ENCODE peak calls at places on chromosomes 6 and 20, in four cellular contexts. X, J, D and T are unnamed samples.

GRCh38 chr20:59741073-59741472 is 136.7 kb downstream of the PHACTR3 start:
- DNase-seq in X (no peak), J (no peak), D (no peak), T (no peak)

GRCh38 chr6:122749451-122750050 is 30.0 kb upstream of the FABP7 start:
- DNase-seq in X (no peak), J (peak), D (peak), T (no peak)

GRCh38 chr20:33025318-33025876 is 6.1 kb upstream of the BPIFB6 start:
- DNase-seq in X (no peak), J (no peak), D (no peak), T (no peak)

GRCh38 chr6:6796818-6797217 is 208.3 kb downstream of the LY86 start:
- DNase-seq in X (no peak), J (no peak), D (no peak), T (no peak)

GRCh38 chr6:56713285-56713684 is 70.6 kb upstream of the DST start:
- DNase-seq in X (peak), J (peak), D (peak), T (peak)

GRCh38 chr20:4026093-4026601 is 10.8 kb upstream of the RNF24 start:
- DNase-seq in X (peak), J (peak), D (peak), T (peak)

GRCh38 chr20:47487175-47487917 is 14.3 kb upstream of the NCOA3 start:
- DNase-seq in X (no peak), J (peak), D (peak), T (no peak)

GRCh38 chr6:169824021-169824420 is 72.6 kb downstream of the ERMARD start:
- DNase-seq in X (no peak), J (no peak), D (no peak), T (no peak)

GRCh38 chr6:136274062-136274461 is 15.6 kb downstream of the BCLAF1 start:
- DNase-seq in X (peak), J (no peak), D (no peak), T (no peak)

GRCh38 chr6:169234634-169235033 is 19.0 kb downstream of the THBS2 start:
- DNase-seq in X (no peak), J (no peak), D (no peak), T (no peak)

GRCh38 chr6:39685486-39685826 is 39.8 kb downstream of the KIF6 start:
- DNase-seq in X (no peak), J (no peak), D (no peak), T (no peak)

GRCh38 chr6:81562169-81562568 is 190.3 kb downstream of the TENT5A start:
- DNase-seq in X (peak), J (peak), D (peak), T (peak)

GRCh38 chr6:79421001-79421411 is 116.2 kb downstream of the LCA5 start:
- DNase-seq in X (peak), J (peak), D (peak), T (no peak)

GRCh38 chr6:160931378-160932343 is 59.9 kb upstream of the MAP3K4 start:
- DNase-seq in X (peak), J (peak), D (peak), T (peak)

GRCh38 chr6:45830441-45831139 is 185.1 kb downstream of the CLIC5 start:
- DNase-seq in X (no peak), J (peak), D (peak), T (no peak)

GRCh38 chr20:35467339-35468224 is 12.2 kb downstream of the CEP250 start:
- DNase-seq in X (no peak), J (peak), D (peak), T (peak)

GRCh38 chr6:130434174-130434873 is 68.5 kb downstream of the TMEM200A start:
- DNase-seq in X (peak), J (peak), D (peak), T (peak)

GRCh38 chr20:46985241-46985640 is 90.6 kb downstream of the EYA2 start:
- DNase-seq in X (no peak), J (no peak), D (no peak), T (no peak)

GRCh38 chr20:1196634-1197033 is 6.6 kb upstream of the C20orf202 start:
- DNase-seq in X (no peak), J (no peak), D (no peak), T (no peak)

GRCh38 chr6:169292340-169293124 is 38.9 kb upstream of the THBS2 start:
- DNase-seq in X (peak), J (peak), D (peak), T (peak)

GRCh38 chr6:38792356-38792755 is 77.2 kb downstream of the DNAH8 start:
- DNase-seq in X (no peak), J (no peak), D (no peak), T (no peak)

GRCh38 chr20:57393321-57394086 is 2.3 kb downstream of the RBM38 start:
- DNase-seq in X (no peak), J (no peak), D (peak), T (no peak)

GRCh38 chr6:126143650-126144260 is 157.4 kb downstream of the TRMT11 start:
- DNase-seq in X (no peak), J (no peak), D (peak), T (no peak)

GRCh38 chr20:10077886-10078285 is 43.1 kb downstream of the ANKEF1 start:
- DNase-seq in X (no peak), J (no peak), D (no peak), T (no peak)

GRCh38 chr20:10078403-10078802 is 43.6 kb downstream of the ANKEF1 start:
- DNase-seq in X (no peak), J (no peak), D (no peak), T (no peak)

GRCh38 chr20:10077081-10077471 is 42.3 kb downstream of the ANKEF1 start:
- DNase-seq in X (no peak), J (no peak), D (no peak), T (peak)

GRCh38 chr20:10080554-10080953 is 45.8 kb downstream of the ANKEF1 start:
- DNase-seq in X (no peak), J (no peak), D (no peak), T (no peak)

DNA sequence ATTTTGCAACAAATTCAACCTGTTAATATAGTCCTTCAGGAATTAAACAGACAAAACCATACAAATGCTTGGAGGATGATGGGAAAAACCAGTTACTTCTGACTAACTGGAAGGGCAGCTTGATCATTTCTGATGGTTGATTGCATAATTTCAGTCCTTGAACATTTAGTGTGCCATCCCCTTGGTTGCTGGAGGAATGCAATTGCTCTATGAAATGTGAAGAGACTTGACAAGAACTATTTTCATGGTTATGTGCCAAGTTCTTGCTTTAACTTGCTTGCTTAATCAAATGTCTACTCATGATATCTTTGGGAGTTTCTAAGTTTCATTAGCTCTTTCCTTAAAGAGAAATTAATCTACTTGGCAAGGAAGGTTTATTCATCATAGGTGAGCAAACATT is 45.2 kb downstream of the ANKEF1 start:
- DNase-seq in X (peak), J (peak), D (peak), T (no peak)
- H3K4me2 ChIP-seq in X (no peak), J (no peak), D (no peak), T (no peak)

GRCh38 chr20:15742076-15742475 is 831.2 kb downstream of the KIF16B start:
- DNase-seq in X (no peak), J (no peak), D (no peak), T (no peak)
- H3K4me2 ChIP-seq in X (no peak), J (no peak), D (no peak), T (no peak)

GRCh38 chr6:152372945-152373344 is 264.2 kb downstream of the SYNE1 start:
- DNase-seq in X (no peak), J (no peak), D (no peak), T (no peak)

GRCh38 chr6:152380993-152381898 is 255.9 kb downstream of the SYNE1 start:
- DNase-seq in X (peak), J (peak), D (peak), T (peak)

GRCh38 chr6:152380351-152380767 is 256.8 kb downstream of the SYNE1 start:
- DNase-seq in X (peak), J (peak), D (peak), T (peak)

GRCh38 chr6:152375200-152375599 is 262.0 kb downstream of the SYNE1 start:
- DNase-seq in X (no peak), J (no peak), D (no peak), T (no peak)

GRCh38 chr6:152378154-152378553 is 259.0 kb downstream of the SYNE1 start:
- DNase-seq in X (peak), J (peak), D (peak), T (no peak)
- H3K4me2 ChIP-seq in X (peak), J (no peak), D (peak), T (peak)

GRCh38 chr6:34953084-34954025 is 64.3 kb downstream of the ANKS1A start:
- DNase-seq in X (peak), J (peak), D (peak), T (peak)
- H3K4me2 ChIP-seq in X (no peak), J (no peak), D (peak), T (peak)

GRCh38 chr6:34230653-34231351 is 5.9 kb upstream of the HMGA1 start:
- DNase-seq in X (peak), J (no peak), D (no peak), T (no peak)
- H3K4me2 ChIP-seq in X (no peak), J (no peak), D (no peak), T (no peak)

GRCh38 chr6:35729722-35730121 is 7.1 kb upstream of the ARMC12 start:
- DNase-seq in X (no peak), J (no peak), D (no peak), T (no peak)

GRCh38 chr6:35728663-35729348 is 8.0 kb upstream of the ARMC12 start:
- DNase-seq in X (no peak), J (no peak), D (no peak), T (no peak)

GRCh38 chr6:35730745-35731413 is 6.0 kb upstream of the ARMC12 start:
- DNase-seq in X (no peak), J (no peak), D (no peak), T (no peak)

GRCh38 chr6:35727935-35728662 is 8.7 kb upstream of the ARMC12 start:
- DNase-seq in X (peak), J (peak), D (peak), T (peak)

GRCh38 chr6:35729349-35729678 is 7.5 kb upstream of the ARMC12 start:
- DNase-seq in X (no peak), J (no peak), D (no peak), T (no peak)
- H3K4me2 ChIP-seq in X (no peak), J (no peak), D (no peak), T (peak)

GRCh38 chr20:6944292-6944691 is 176.8 kb downstream of the BMP2 start:
- DNase-seq in X (no peak), J (no peak), D (no peak), T (no peak)

GRCh38 chr20:6942266-6942665 is 174.8 kb downstream of the BMP2 start:
- DNase-seq in X (no peak), J (no peak), D (no peak), T (no peak)

GRCh38 chr20:6940052-6940451 is 172.6 kb downstream of the BMP2 start:
- DNase-seq in X (peak), J (no peak), D (no peak), T (peak)
- H3K4me2 ChIP-seq in X (no peak), J (no peak), D (no peak), T (no peak)

GRCh38 chr20:38181207-38181693 is 16.2 kb upstream of the TGM2 start:
- DNase-seq in X (no peak), J (no peak), D (no peak), T (no peak)
- H3K4me2 ChIP-seq in X (no peak), J (peak), D (no peak), T (no peak)

GRCh38 chr6:8906699-8907098 is 471.4 kb upstream of the SLC35B3 start:
- DNase-seq in X (no peak), J (no peak), D (no peak), T (no peak)
- H3K4me2 ChIP-seq in X (no peak), J (no peak), D (no peak), T (no peak)

GRCh38 chr6:106253194-106253593 is 72.4 kb downstream of the ATG5 start:
- DNase-seq in X (peak), J (peak), D (peak), T (no peak)
- H3K4me2 ChIP-seq in X (peak), J (no peak), D (no peak), T (no peak)